ENCODE peak calls at places on chromosomes 12 and 14, in six cellular contexts. One of them, this sample, is unnamed.

GRCh38 chr14:75824328-75824727 is 157.5 kb downstream of the TGFB3 start:
- DNase-seq in ovary: no peak
- DNase-seq in sigmoid colon: no peak
- DNase-seq in H1: no peak
- DNase-seq in A549: no peak
- DNase-seq in SK-N-SH: no peak
- DNase-seq in this sample: no peak

GRCh38 chr14:59332727-59333126 is 132.5 kb downstream of the GPR135 start:
- DNase-seq in ovary: no peak
- DNase-seq in sigmoid colon: no peak
- DNase-seq in H1: no peak
- DNase-seq in A549: peak; percentile 15
- DNase-seq in SK-N-SH: no peak
- DNase-seq in this sample: no peak

GRCh38 chr14:95394981-95395737 is 75.5 kb upstream of the CLMN start:
- DNase-seq in ovary: no peak
- DNase-seq in sigmoid colon: peak; percentile 25
- DNase-seq in H1: no peak
- DNase-seq in A549: no peak
- DNase-seq in SK-N-SH: no peak
- DNase-seq in this sample: no peak

GRCh38 chr12:7970475-7971252 is 34.7 kb upstream of the SLC2A3 start:
- DNase-seq in ovary: peak; percentile 83
- DNase-seq in sigmoid colon: peak; percentile 93
- DNase-seq in H1: peak; percentile 92
- DNase-seq in A549: peak; percentile 87
- DNase-seq in SK-N-SH: peak; percentile 86
- DNase-seq in this sample: peak; percentile 96

GRCh38 chr12:64968989-64969819 is 144.8 kb downstream of the TBC1D30 start:
- DNase-seq in ovary: no peak
- DNase-seq in sigmoid colon: no peak
- DNase-seq in H1: no peak
- DNase-seq in A549: peak; percentile 25
- DNase-seq in SK-N-SH: no peak
- DNase-seq in this sample: no peak

GRCh38 chr12:131494141-131494733 is 216.7 kb upstream of the SFSWAP start:
- DNase-seq in ovary: no peak
- DNase-seq in sigmoid colon: no peak
- DNase-seq in H1: no peak
- DNase-seq in A549: no peak
- DNase-seq in SK-N-SH: no peak
- DNase-seq in this sample: no peak

GRCh38 chr12:124874188-124874587 is 10.5 kb upstream of the SCARB1 start:
- DNase-seq in ovary: no peak
- DNase-seq in sigmoid colon: no peak
- DNase-seq in H1: no peak
- DNase-seq in A549: no peak
- DNase-seq in SK-N-SH: no peak
- DNase-seq in this sample: no peak

GRCh38 chr12:177336-177979 is 36.5 kb downstream of the SLC6A12 start:
- DNase-seq in ovary: no peak
- DNase-seq in sigmoid colon: no peak
- DNase-seq in H1: no peak
- DNase-seq in A549: no peak
- DNase-seq in SK-N-SH: peak; percentile 68
- DNase-seq in this sample: no peak

GRCh38 chr12:65612440-65612839 is 211.8 kb upstream of the HMGA2 start:
- DNase-seq in ovary: no peak
- DNase-seq in sigmoid colon: no peak
- DNase-seq in H1: no peak
- DNase-seq in A549: no peak
- DNase-seq in SK-N-SH: no peak
- DNase-seq in this sample: no peak

GRCh38 chr14:52798826-52799225 is 7.4 kb upstream of the GNPNAT1 start:
- DNase-seq in ovary: no peak
- DNase-seq in sigmoid colon: no peak
- DNase-seq in H1: no peak
- DNase-seq in A549: no peak
- DNase-seq in SK-N-SH: no peak
- DNase-seq in this sample: no peak

GRCh38 chr12:26338574-26339572 is 143.5 kb downstream of the SSPN start:
- DNase-seq in ovary: no peak
- DNase-seq in sigmoid colon: no peak
- DNase-seq in H1: no peak
- DNase-seq in A549: peak; percentile 12
- DNase-seq in SK-N-SH: no peak
- DNase-seq in this sample: no peak

GRCh38 chr12:57203791-57204190 is 12.8 kb upstream of the NXPH4 start:
- DNase-seq in ovary: no peak
- DNase-seq in sigmoid colon: no peak
- DNase-seq in H1: no peak
- DNase-seq in A549: no peak
- DNase-seq in SK-N-SH: no peak
- DNase-seq in this sample: no peak

GRCh38 chr12:57276935-57277563 is 26.1 kb upstream of the STAC3 start:
- DNase-seq in ovary: no peak
- DNase-seq in sigmoid colon: no peak
- DNase-seq in H1: no peak
- DNase-seq in A549: peak; percentile 34
- DNase-seq in SK-N-SH: no peak
- DNase-seq in this sample: no peak

GRCh38 chr12:27824126-27824842 is 44.2 kb upstream of the MANSC4 start:
- DNase-seq in ovary: no peak
- DNase-seq in sigmoid colon: no peak
- DNase-seq in H1: no peak
- DNase-seq in A549: no peak
- DNase-seq in SK-N-SH: no peak
- DNase-seq in this sample: no peak

GRCh38 chr12:121934318-121934682 is 15.9 kb downstream of the CFAP251 start:
- DNase-seq in ovary: no peak
- DNase-seq in sigmoid colon: no peak
- DNase-seq in H1: no peak
- DNase-seq in A549: no peak
- DNase-seq in SK-N-SH: no peak
- DNase-seq in this sample: no peak

DNA sequence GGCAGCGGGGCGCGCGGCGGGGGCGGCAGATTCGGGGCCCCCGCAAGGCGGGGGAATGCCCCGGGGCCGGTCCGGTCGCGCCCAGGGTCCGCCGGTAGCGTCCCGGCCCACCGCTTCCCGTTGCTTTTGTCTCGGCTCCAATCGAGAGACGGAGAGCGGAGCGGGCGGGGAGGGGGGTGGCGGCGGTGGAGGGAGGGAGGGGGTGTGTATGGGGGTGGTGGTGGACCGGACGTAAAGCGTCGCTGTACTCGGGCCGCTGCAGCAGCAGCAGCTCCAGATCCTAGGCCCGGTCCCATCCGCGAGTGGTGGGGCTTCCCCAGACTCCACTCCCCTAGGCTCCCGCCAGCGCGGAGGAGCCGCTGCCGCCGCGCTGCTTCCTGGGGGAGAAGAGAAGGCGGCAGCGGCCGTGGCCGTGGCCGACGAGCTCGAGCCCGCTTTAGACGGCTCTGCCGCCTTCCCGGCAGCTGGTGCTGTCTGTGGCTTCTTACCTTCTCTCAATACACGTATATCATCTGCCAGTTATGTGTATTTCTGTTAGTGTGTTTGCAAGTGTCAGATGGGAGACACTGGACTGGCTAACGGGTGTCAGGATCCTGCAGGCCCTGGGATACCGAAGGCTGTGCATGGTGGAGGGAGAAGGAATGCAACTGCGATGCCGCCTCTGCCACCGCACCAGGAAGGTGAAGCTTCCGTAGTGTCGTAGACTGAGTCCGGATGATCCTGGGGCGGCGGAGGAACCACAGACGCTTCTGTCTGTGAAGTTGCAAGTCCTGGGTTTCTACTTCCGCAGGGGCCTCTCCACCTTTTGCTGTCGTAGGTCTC is 488 bp downstream of the CNOT2 start:
- DNase-seq in ovary: peak; percentile 74
- DNase-seq in sigmoid colon: peak; percentile 85
- DNase-seq in H1: peak; percentile 76
- DNase-seq in A549: peak; percentile 61
- DNase-seq in SK-N-SH: peak; percentile 93
- DNase-seq in this sample: peak; percentile 94
- H3K4me1 ChIP-seq in ovary: peaks cover 3% of the 10 kb centered on the region
- H3K4me1 ChIP-seq in sigmoid colon: peaks cover 55% of the 10 kb centered on the region
- H3K4me1 ChIP-seq in H1: peaks cover 4% of the 10 kb centered on the region
- H3K4me1 ChIP-seq in A549: peaks cover 29% of the 10 kb centered on the region
- H3K4me1 ChIP-seq in SK-N-SH: peaks cover 17% of the 10 kb centered on the region
- H3K4me1 ChIP-seq in this sample: peaks cover 58% of the 10 kb centered on the region

DNA sequence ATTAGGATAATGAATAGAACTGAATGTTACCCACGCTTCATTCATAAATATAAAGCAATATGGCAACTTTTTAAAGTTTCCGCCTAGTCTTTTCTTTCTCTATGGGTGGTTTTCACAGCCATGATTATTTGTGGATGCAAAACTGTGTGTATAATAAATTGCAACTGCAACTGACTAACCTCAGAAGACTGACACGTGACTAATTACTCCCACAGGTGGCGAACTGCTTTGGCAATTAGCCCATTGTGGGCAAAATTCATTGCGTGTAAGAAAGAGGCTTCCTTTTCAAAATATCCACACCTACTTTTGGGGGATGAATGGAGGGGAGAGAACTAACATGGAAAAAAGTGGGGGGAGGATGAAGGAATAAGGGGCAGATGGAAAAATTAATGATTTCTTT is 79.0 kb downstream of the SLC25A21 start:
- DNase-seq in ovary: no peak
- DNase-seq in sigmoid colon: no peak
- DNase-seq in H1: no peak
- DNase-seq in A549: no peak
- DNase-seq in SK-N-SH: no peak
- DNase-seq in this sample: no peak
- TF ChIP-seq EP300 in ovary: no peak
- TF ChIP-seq EP300 in sigmoid colon: no peak
- TF ChIP-seq EP300 in H1: no peak
- TF ChIP-seq EP300 in A549: no peak
- TF ChIP-seq EP300 in SK-N-SH: no peak
- TF ChIP-seq EP300 in this sample: no peak

GRCh38 chr12:54409267-54409666 is 9.8 kb downstream of the ITGA5 start:
- DNase-seq in ovary: no peak
- DNase-seq in sigmoid colon: peak; percentile 77
- DNase-seq in H1: no peak
- DNase-seq in A549: no peak
- DNase-seq in SK-N-SH: no peak
- DNase-seq in this sample: no peak
- H3K4me1 ChIP-seq in ovary: peaks cover 6% of the 10 kb centered on the region
- H3K4me1 ChIP-seq in sigmoid colon: peaks cover 90% of the 10 kb centered on the region
- H3K4me1 ChIP-seq in H1: peaks cover 7% of the 10 kb centered on the region
- H3K4me1 ChIP-seq in A549: peaks cover 32% of the 10 kb centered on the region
- H3K4me1 ChIP-seq in SK-N-SH: no peaks in the 10 kb centered on the region
- H3K4me1 ChIP-seq in this sample: peaks cover 60% of the 10 kb centered on the region

GRCh38 chr12:95740751-95741150 is 49.8 kb downstream of the NTN4 start:
- DNase-seq in ovary: no peak
- DNase-seq in sigmoid colon: no peak
- DNase-seq in H1: no peak
- DNase-seq in A549: no peak
- DNase-seq in SK-N-SH: no peak
- DNase-seq in this sample: no peak

GRCh38 chr12:95739561-95740313 is 50.8 kb downstream of the NTN4 start:
- DNase-seq in ovary: peak; percentile 30
- DNase-seq in sigmoid colon: no peak
- DNase-seq in H1: no peak
- DNase-seq in A549: no peak
- DNase-seq in SK-N-SH: no peak
- DNase-seq in this sample: no peak

GRCh38 chr12:95742586-95742985 is 48.0 kb downstream of the NTN4 start:
- DNase-seq in ovary: no peak
- DNase-seq in sigmoid colon: no peak
- DNase-seq in H1: no peak
- DNase-seq in A549: no peak
- DNase-seq in SK-N-SH: no peak
- DNase-seq in this sample: no peak

GRCh38 chr12:95738024-95738611 is 52.4 kb downstream of the NTN4 start:
- DNase-seq in ovary: no peak
- DNase-seq in sigmoid colon: no peak
- DNase-seq in H1: no peak
- DNase-seq in A549: no peak
- DNase-seq in SK-N-SH: no peak
- DNase-seq in this sample: no peak

DNA sequence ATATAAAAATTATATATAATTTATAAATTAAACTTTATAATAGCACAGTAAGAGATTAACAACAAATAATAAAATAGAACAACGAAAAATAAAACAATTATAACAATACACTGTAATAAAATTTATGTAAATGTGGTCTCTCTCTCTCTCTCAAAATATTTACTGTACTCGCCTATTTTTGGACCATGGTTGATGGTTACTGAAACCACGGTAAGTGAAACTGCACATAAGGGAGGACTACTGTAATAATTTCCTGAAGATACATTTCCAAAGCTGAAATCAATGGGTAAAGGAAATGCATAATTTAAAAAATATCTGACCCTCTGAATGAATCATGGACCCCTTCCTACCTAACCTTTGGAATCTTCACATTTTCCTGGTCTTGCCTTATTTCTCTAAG is 48.9 kb downstream of the NTN4 start:
- DNase-seq in ovary: no peak
- DNase-seq in sigmoid colon: no peak
- DNase-seq in H1: no peak
- DNase-seq in A549: no peak
- DNase-seq in SK-N-SH: no peak
- DNase-seq in this sample: no peak
- TF ChIP-seq EP300 in ovary: no peak
- TF ChIP-seq EP300 in sigmoid colon: no peak
- TF ChIP-seq EP300 in H1: no peak
- TF ChIP-seq EP300 in A549: no peak
- TF ChIP-seq EP300 in SK-N-SH: no peak
- TF ChIP-seq EP300 in this sample: no peak

DNA sequence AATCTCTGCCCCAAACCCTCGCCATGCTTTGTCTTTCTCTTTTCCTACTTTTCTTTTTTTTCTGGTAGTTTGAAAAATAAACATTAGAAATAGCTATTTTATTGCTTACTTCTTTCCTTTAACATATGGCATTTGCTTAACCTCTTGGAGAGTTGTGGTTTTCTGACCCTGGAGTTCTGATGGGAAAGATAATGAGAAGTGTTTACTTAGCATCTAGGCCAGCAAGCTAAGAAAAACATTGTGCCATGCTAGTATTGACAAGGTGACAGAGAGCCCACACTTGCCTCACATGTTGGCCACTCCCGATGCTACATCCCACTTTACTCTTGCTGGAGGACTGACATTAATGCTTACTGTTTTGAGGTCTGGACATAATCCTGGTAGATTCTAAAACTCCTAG is 886.2 kb downstream of the DIO2 start:
- DNase-seq in ovary: no peak
- DNase-seq in sigmoid colon: no peak
- DNase-seq in H1: no peak
- DNase-seq in A549: no peak
- DNase-seq in SK-N-SH: no peak
- DNase-seq in this sample: no peak
- H3K4me1 ChIP-seq in ovary: no peaks in the 10 kb centered on the region
- H3K4me1 ChIP-seq in sigmoid colon: peaks cover 4% of the 10 kb centered on the region
- H3K4me1 ChIP-seq in H1: no peaks in the 10 kb centered on the region
- H3K4me1 ChIP-seq in A549: no peaks in the 10 kb centered on the region
- H3K4me1 ChIP-seq in SK-N-SH: no peaks in the 10 kb centered on the region
- H3K4me1 ChIP-seq in this sample: no peaks in the 10 kb centered on the region